ENCODE peak calls at places on chromosome 20, in seven cellular contexts. One of them, this sample, is unnamed.

GRCh38 chr20:2149507-2149906 is 47.9 kb downstream of the STK35 start:
- DNase-seq in left ventricle myocardium inferior: no peak
- DNase-seq in prostate gland: no peak
- DNase-seq in right atrium auricular region: no peak
- DNase-seq in brain microvascular endothelial cell: no peak
- DNase-seq in mammary epithelial cell: no peak
- DNase-seq in gastrocnemius medialis: no peak
- DNase-seq in this sample: no peak

GRCh38 chr20:24956001-24956761 is 7.1 kb downstream of the CST7 start:
- DNase-seq in left ventricle myocardium inferior: no peak
- DNase-seq in prostate gland: no peak
- DNase-seq in right atrium auricular region: peak; percentile 43
- DNase-seq in mammary epithelial cell: no peak
- DNase-seq in gastrocnemius medialis: no peak
- DNase-seq in brain microvascular endothelial cell: no peak
- DNase-seq in this sample: no peak

GRCh38 chr20:36101201-36101600 is 53.3 kb upstream of the EPB41L1 start:
- DNase-seq in left ventricle myocardium inferior: no peak
- DNase-seq in mammary epithelial cell: no peak
- DNase-seq in right atrium auricular region: no peak
- DNase-seq in prostate gland: no peak
- DNase-seq in gastrocnemius medialis: no peak
- DNase-seq in brain microvascular endothelial cell: no peak
- DNase-seq in this sample: no peak

GRCh38 chr20:2822073-2822472 is 5.9 kb downstream of the TMEM239 start:
- DNase-seq in mammary epithelial cell: no peak
- DNase-seq in left ventricle myocardium inferior: no peak
- DNase-seq in prostate gland: no peak
- DNase-seq in gastrocnemius medialis: no peak
- DNase-seq in brain microvascular endothelial cell: no peak
- DNase-seq in right atrium auricular region: no peak
- DNase-seq in this sample: no peak

GRCh38 chr20:56417911-56418310 is 5.9 kb downstream of the CASS4 start:
- DNase-seq in right atrium auricular region: peak; percentile 30
- DNase-seq in mammary epithelial cell: no peak
- DNase-seq in left ventricle myocardium inferior: no peak
- DNase-seq in gastrocnemius medialis: no peak
- DNase-seq in prostate gland: no peak
- DNase-seq in brain microvascular endothelial cell: peak; percentile 30
- DNase-seq in this sample: no peak

GRCh38 chr20:53547664-53548239 is 45.9 kb downstream of the ZNF217 start:
- DNase-seq in right atrium auricular region: no peak
- DNase-seq in brain microvascular endothelial cell: peak; percentile 48
- DNase-seq in mammary epithelial cell: peak; percentile 41
- DNase-seq in prostate gland: peak; percentile 26
- DNase-seq in gastrocnemius medialis: no peak
- DNase-seq in left ventricle myocardium inferior: no peak
- DNase-seq in this sample: peak; percentile 60

GRCh38 chr20:18218249-18218648 is 70.1 kb upstream of the ZNF133 start:
- DNase-seq in prostate gland: no peak
- DNase-seq in gastrocnemius medialis: no peak
- DNase-seq in left ventricle myocardium inferior: no peak
- DNase-seq in mammary epithelial cell: no peak
- DNase-seq in right atrium auricular region: no peak
- DNase-seq in brain microvascular endothelial cell: no peak
- DNase-seq in this sample: no peak

GRCh38 chr20:20546402-20546801 is 166.0 kb downstream of the RALGAPA2 start:
- DNase-seq in gastrocnemius medialis: peak; percentile 69
- DNase-seq in left ventricle myocardium inferior: no peak
- DNase-seq in mammary epithelial cell: peak; percentile 48
- DNase-seq in right atrium auricular region: no peak
- DNase-seq in prostate gland: no peak
- DNase-seq in brain microvascular endothelial cell: no peak
- DNase-seq in this sample: no peak

GRCh38 chr20:4234128-4234527 is 218.8 kb upstream of the RNF24 start:
- DNase-seq in gastrocnemius medialis: no peak
- DNase-seq in brain microvascular endothelial cell: peak; percentile 53
- DNase-seq in prostate gland: peak; percentile 45
- DNase-seq in right atrium auricular region: no peak
- DNase-seq in left ventricle myocardium inferior: no peak
- DNase-seq in mammary epithelial cell: peak; percentile 45
- DNase-seq in this sample: peak; percentile 78

GRCh38 chr20:58647162-58647813 is 3.8 kb upstream of the STX16 start:
- DNase-seq in right atrium auricular region: peak; percentile 9
- DNase-seq in gastrocnemius medialis: no peak
- DNase-seq in left ventricle myocardium inferior: no peak
- DNase-seq in prostate gland: no peak
- DNase-seq in mammary epithelial cell: no peak
- DNase-seq in brain microvascular endothelial cell: no peak
- DNase-seq in this sample: no peak

GRCh38 chr20:2890743-2891142 is 17.5 kb downstream of the PTPRA start:
- DNase-seq in mammary epithelial cell: peak; percentile 63
- DNase-seq in prostate gland: no peak
- DNase-seq in left ventricle myocardium inferior: no peak
- DNase-seq in gastrocnemius medialis: no peak
- DNase-seq in right atrium auricular region: no peak
- DNase-seq in brain microvascular endothelial cell: no peak
- DNase-seq in this sample: no peak

GRCh38 chr20:48098099-48098498 is 312.8 kb upstream of the SULF2 start:
- DNase-seq in brain microvascular endothelial cell: no peak
- DNase-seq in mammary epithelial cell: no peak
- DNase-seq in left ventricle myocardium inferior: no peak
- DNase-seq in prostate gland: no peak
- DNase-seq in right atrium auricular region: no peak
- DNase-seq in gastrocnemius medialis: no peak
- DNase-seq in this sample: no peak

GRCh38 chr20:40868568-40869223 is 159.9 kb upstream of the TOP1 start:
- DNase-seq in mammary epithelial cell: no peak
- DNase-seq in brain microvascular endothelial cell: peak; percentile 82
- DNase-seq in right atrium auricular region: peak; percentile 64
- DNase-seq in prostate gland: no peak
- DNase-seq in gastrocnemius medialis: peak; percentile 16
- DNase-seq in left ventricle myocardium inferior: no peak
- DNase-seq in this sample: peak; percentile 77

GRCh38 chr20:10536531-10536930 is 101.4 kb downstream of the SLX4IP start:
- DNase-seq in prostate gland: peak; percentile 79
- DNase-seq in right atrium auricular region: no peak
- DNase-seq in mammary epithelial cell: no peak
- DNase-seq in gastrocnemius medialis: no peak
- DNase-seq in brain microvascular endothelial cell: no peak
- DNase-seq in left ventricle myocardium inferior: no peak
- DNase-seq in this sample: peak; percentile 33

GRCh38 chr20:47818996-47819609 is 33.8 kb upstream of the SULF2 start:
- DNase-seq in left ventricle myocardium inferior: no peak
- DNase-seq in right atrium auricular region: no peak
- DNase-seq in gastrocnemius medialis: no peak
- DNase-seq in brain microvascular endothelial cell: no peak
- DNase-seq in mammary epithelial cell: no peak
- DNase-seq in prostate gland: no peak
- DNase-seq in this sample: no peak

GRCh38 chr20:41072099-41072798 is 43.6 kb downstream of the TOP1 start:
- DNase-seq in right atrium auricular region: no peak
- DNase-seq in left ventricle myocardium inferior: no peak
- DNase-seq in prostate gland: peak; percentile 71
- DNase-seq in mammary epithelial cell: peak; percentile 81
- DNase-seq in gastrocnemius medialis: no peak
- DNase-seq in brain microvascular endothelial cell: peak; percentile 79
- DNase-seq in this sample: peak; percentile 37

GRCh38 chr20:34437330-34437986 is 74.4 kb downstream of the ITCH start:
- DNase-seq in left ventricle myocardium inferior: no peak
- DNase-seq in right atrium auricular region: no peak
- DNase-seq in mammary epithelial cell: no peak
- DNase-seq in brain microvascular endothelial cell: peak; percentile 24
- DNase-seq in prostate gland: no peak
- DNase-seq in gastrocnemius medialis: no peak
- DNase-seq in this sample: no peak

GRCh38 chr20:32155017-32155965 is 45.8 kb downstream of the TM9SF4 start:
- DNase-seq in mammary epithelial cell: peak; percentile 92
- DNase-seq in right atrium auricular region: peak; percentile 93
- DNase-seq in prostate gland: peak; percentile 29
- DNase-seq in left ventricle myocardium inferior: peak; percentile 81
- DNase-seq in brain microvascular endothelial cell: peak; percentile 72
- DNase-seq in gastrocnemius medialis: peak; percentile 81
- DNase-seq in this sample: peak; percentile 88
- TF ChIP-seq CTCF in mammary epithelial cell: peak; percentile 18
- TF ChIP-seq CTCF in right atrium auricular region: no peak
- TF ChIP-seq CTCF in prostate gland: peak; percentile 38
- TF ChIP-seq CTCF in left ventricle myocardium inferior: peak; percentile 51
- TF ChIP-seq CTCF in brain microvascular endothelial cell: peak; percentile 52
- TF ChIP-seq CTCF in gastrocnemius medialis: no peak
- TF ChIP-seq CTCF in this sample: no peak

GRCh38 chr20:62889411-62889810 is 27.8 kb upstream of the TCFL5 start:
- DNase-seq in left ventricle myocardium inferior: no peak
- DNase-seq in gastrocnemius medialis: no peak
- DNase-seq in right atrium auricular region: no peak
- DNase-seq in mammary epithelial cell: no peak
- DNase-seq in brain microvascular endothelial cell: no peak
- DNase-seq in prostate gland: no peak
- DNase-seq in this sample: no peak

GRCh38 chr20:62892348-62893304 is 31.0 kb upstream of the TCFL5 start:
- DNase-seq in mammary epithelial cell: no peak
- DNase-seq in left ventricle myocardium inferior: peak; percentile 4
- DNase-seq in gastrocnemius medialis: no peak
- DNase-seq in right atrium auricular region: no peak
- DNase-seq in brain microvascular endothelial cell: no peak
- DNase-seq in prostate gland: no peak
- DNase-seq in this sample: no peak

GRCh38 chr20:62890444-62890843 is 28.8 kb upstream of the TCFL5 start:
- DNase-seq in right atrium auricular region: no peak
- DNase-seq in brain microvascular endothelial cell: no peak
- DNase-seq in prostate gland: no peak
- DNase-seq in left ventricle myocardium inferior: no peak
- DNase-seq in mammary epithelial cell: no peak
- DNase-seq in gastrocnemius medialis: no peak
- DNase-seq in this sample: no peak

GRCh38 chr20:62889871-62890270 is 28.2 kb upstream of the TCFL5 start:
- DNase-seq in left ventricle myocardium inferior: no peak
- DNase-seq in right atrium auricular region: no peak
- DNase-seq in mammary epithelial cell: no peak
- DNase-seq in brain microvascular endothelial cell: no peak
- DNase-seq in prostate gland: no peak
- DNase-seq in gastrocnemius medialis: no peak
- DNase-seq in this sample: no peak

DNA sequence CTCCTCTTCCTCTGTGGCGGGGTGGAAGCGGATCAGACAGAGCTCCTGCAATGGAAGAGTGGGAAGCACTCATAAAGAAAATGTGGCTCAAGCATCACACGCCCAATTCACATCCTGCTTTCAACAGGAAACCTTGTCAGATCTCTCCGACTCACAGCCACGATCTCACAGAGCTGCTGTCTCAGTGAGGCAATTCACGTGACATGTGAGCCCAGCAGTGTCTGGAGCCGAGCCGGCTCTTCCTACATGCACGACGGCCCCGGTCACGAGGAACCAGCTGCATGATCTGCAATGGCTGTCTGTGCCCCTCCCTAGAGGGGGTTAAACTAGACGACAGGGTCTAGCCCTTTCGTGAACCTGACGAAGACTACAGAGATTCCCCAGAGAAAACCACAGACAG is 29.5 kb upstream of the TCFL5 start:
- DNase-seq in prostate gland: no peak
- DNase-seq in gastrocnemius medialis: no peak
- DNase-seq in right atrium auricular region: no peak
- DNase-seq in mammary epithelial cell: no peak
- DNase-seq in left ventricle myocardium inferior: no peak
- DNase-seq in brain microvascular endothelial cell: no peak
- DNase-seq in this sample: no peak
- H3K27ac ChIP-seq in prostate gland: no peak overlapping the region
- H3K27ac ChIP-seq in gastrocnemius medialis: no peak overlapping the region
- H3K27ac ChIP-seq in right atrium auricular region: no peak overlapping the region
- H3K27ac ChIP-seq in mammary epithelial cell: no peak overlapping the region
- H3K27ac ChIP-seq in left ventricle myocardium inferior: no peak overlapping the region
- H3K27ac ChIP-seq in brain microvascular endothelial cell: no peak overlapping the region
- H3K27ac ChIP-seq in this sample: no peak overlapping the region

DNA sequence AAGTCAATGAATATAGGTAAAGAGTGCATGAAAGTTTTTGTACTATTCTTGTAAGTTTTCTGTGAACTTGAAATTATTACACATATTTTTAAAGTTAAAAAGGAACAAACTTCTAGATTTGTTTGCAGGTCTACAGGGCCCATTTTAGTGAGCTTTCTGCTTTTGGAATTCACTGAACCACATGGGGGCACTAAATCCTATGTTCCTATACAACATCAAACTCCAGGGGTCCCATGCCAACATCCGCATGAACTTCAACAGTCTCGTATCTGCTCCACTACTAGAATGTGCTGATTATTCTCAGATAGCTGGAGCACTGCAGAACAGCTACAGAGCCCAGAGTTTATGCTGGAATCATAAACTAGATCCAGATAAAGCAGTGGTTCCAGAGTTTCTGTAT is 347.9 kb upstream of the SPTLC3 start:
- DNase-seq in mammary epithelial cell: peak; percentile 6
- DNase-seq in right atrium auricular region: no peak
- DNase-seq in left ventricle myocardium inferior: no peak
- DNase-seq in gastrocnemius medialis: no peak
- DNase-seq in prostate gland: no peak
- DNase-seq in brain microvascular endothelial cell: no peak
- DNase-seq in this sample: no peak
- TF ChIP-seq CTCF in mammary epithelial cell: peak; percentile 22
- TF ChIP-seq CTCF in right atrium auricular region: no peak
- TF ChIP-seq CTCF in left ventricle myocardium inferior: no peak
- TF ChIP-seq CTCF in gastrocnemius medialis: no peak
- TF ChIP-seq CTCF in prostate gland: no peak
- TF ChIP-seq CTCF in brain microvascular endothelial cell: no peak
- TF ChIP-seq CTCF in this sample: no peak

GRCh38 chr20:51429144-51429482 is 113.4 kb downstream of the NFATC2 start:
- DNase-seq in mammary epithelial cell: no peak
- DNase-seq in brain microvascular endothelial cell: no peak
- DNase-seq in right atrium auricular region: no peak
- DNase-seq in left ventricle myocardium inferior: no peak
- DNase-seq in prostate gland: no peak
- DNase-seq in gastrocnemius medialis: no peak
- DNase-seq in this sample: no peak
- H3K27ac ChIP-seq in mammary epithelial cell: no peak overlapping the region
- H3K27ac ChIP-seq in brain microvascular endothelial cell: no peak overlapping the region
- H3K27ac ChIP-seq in right atrium auricular region: no peak overlapping the region
- H3K27ac ChIP-seq in left ventricle myocardium inferior: no peak overlapping the region
- H3K27ac ChIP-seq in prostate gland: no peak overlapping the region
- H3K27ac ChIP-seq in gastrocnemius medialis: no peak overlapping the region
- H3K27ac ChIP-seq in this sample: no peak overlapping the region

GRCh38 chr20:6819599-6819998 is 52.1 kb downstream of the BMP2 start:
- DNase-seq in gastrocnemius medialis: no peak
- DNase-seq in prostate gland: no peak
- DNase-seq in right atrium auricular region: no peak
- DNase-seq in mammary epithelial cell: no peak
- DNase-seq in left ventricle myocardium inferior: no peak
- DNase-seq in brain microvascular endothelial cell: no peak
- DNase-seq in this sample: no peak
- TF ChIP-seq CTCF in gastrocnemius medialis: no peak
- TF ChIP-seq CTCF in prostate gland: peak; percentile 27
- TF ChIP-seq CTCF in right atrium auricular region: no peak
- TF ChIP-seq CTCF in mammary epithelial cell: peak; percentile 44
- TF ChIP-seq CTCF in left ventricle myocardium inferior: no peak
- TF ChIP-seq CTCF in brain microvascular endothelial cell: peak; percentile 14
- TF ChIP-seq CTCF in this sample: no peak

This sample was measured in adrenal gland.